ENCODE peak calls at places on chromosomes 13 and 19, in six cellular contexts. One of them, this sample, is unnamed.

GRCh38 chr19:31326329-31327028 is 22.8 kb downstream of the TSHZ3 start:
- DNase-seq in PC-3: no peak
- DNase-seq in WTC11: no peak
- DNase-seq in A549: no peak
- DNase-seq in choroid plexus epithelial cell: no peak
- DNase-seq in left ventricle myocardium inferior: no peak
- DNase-seq in this sample: no peak

GRCh38 chr13:112968380-112968909 is 569 bp upstream of the MCF2L start:
- DNase-seq in PC-3: peak
- DNase-seq in WTC11: no peak
- DNase-seq in A549: peak
- DNase-seq in choroid plexus epithelial cell: no peak
- DNase-seq in left ventricle myocardium inferior: peak
- DNase-seq in this sample: peak

GRCh38 chr19:12786149-12786870 is 5.0 kb upstream of the JUNB start:
- DNase-seq in PC-3: peak
- DNase-seq in WTC11: no peak
- DNase-seq in A549: no peak
- DNase-seq in choroid plexus epithelial cell: no peak
- DNase-seq in left ventricle myocardium inferior: peak
- DNase-seq in this sample: no peak

GRCh38 chr13:112102243-112102642 is 35.3 kb downstream of the SOX1 start:
- DNase-seq in PC-3: peak
- DNase-seq in WTC11: no peak
- DNase-seq in A549: no peak
- DNase-seq in choroid plexus epithelial cell: no peak
- DNase-seq in left ventricle myocardium inferior: no peak
- DNase-seq in this sample: no peak

GRCh38 chr13:102555914-102556553 is 40.8 kb upstream of the TPP2 start:
- DNase-seq in PC-3: peak
- DNase-seq in WTC11: no peak
- DNase-seq in A549: peak
- DNase-seq in choroid plexus epithelial cell: peak
- DNase-seq in left ventricle myocardium inferior: no peak
- DNase-seq in this sample: no peak

GRCh38 chr13:95724252-95724651 is 47.3 kb downstream of the DNAJC3 start:
- DNase-seq in PC-3: no peak
- DNase-seq in WTC11: no peak
- DNase-seq in A549: no peak
- DNase-seq in choroid plexus epithelial cell: no peak
- DNase-seq in left ventricle myocardium inferior: no peak
- DNase-seq in this sample: no peak

GRCh38 chr13:45179428-45179827 is 21.4 kb downstream of the KCTD4 start:
- DNase-seq in PC-3: no peak
- DNase-seq in WTC11: no peak
- DNase-seq in A549: no peak
- DNase-seq in choroid plexus epithelial cell: no peak
- DNase-seq in left ventricle myocardium inferior: no peak
- DNase-seq in this sample: no peak

GRCh38 chr13:33787051-33787591 is 30.8 kb upstream of the RFC3 start:
- DNase-seq in PC-3: no peak
- DNase-seq in WTC11: no peak
- DNase-seq in A549: no peak
- DNase-seq in choroid plexus epithelial cell: peak
- DNase-seq in left ventricle myocardium inferior: no peak
- DNase-seq in this sample: no peak

GRCh38 chr13:30572859-30573275 is 44.9 kb upstream of the USPL1 start:
- DNase-seq in PC-3: peak
- DNase-seq in WTC11: no peak
- DNase-seq in A549: peak
- DNase-seq in choroid plexus epithelial cell: peak
- DNase-seq in left ventricle myocardium inferior: no peak
- DNase-seq in this sample: no peak

GRCh38 chr19:22532388-22533310 is 101.5 kb upstream of the ZNF492 start:
- DNase-seq in PC-3: no peak
- DNase-seq in WTC11: no peak
- DNase-seq in A549: no peak
- DNase-seq in choroid plexus epithelial cell: no peak
- DNase-seq in left ventricle myocardium inferior: peak
- DNase-seq in this sample: no peak

GRCh38 chr13:88068975-88069374 is 397.8 kb downstream of the SLITRK5 start:
- DNase-seq in PC-3: peak
- DNase-seq in WTC11: peak
- DNase-seq in A549: no peak
- DNase-seq in choroid plexus epithelial cell: no peak
- DNase-seq in left ventricle myocardium inferior: no peak
- DNase-seq in this sample: peak

GRCh38 chr13:106385669-106386068 is 149.8 kb downstream of the EFNB2 start:
- DNase-seq in PC-3: no peak
- DNase-seq in WTC11: no peak
- DNase-seq in A549: no peak
- DNase-seq in choroid plexus epithelial cell: no peak
- DNase-seq in left ventricle myocardium inferior: no peak
- DNase-seq in this sample: no peak

GRCh38 chr13:20475927-20476691 is 49.5 kb downstream of the CRYL1 start:
- DNase-seq in PC-3: no peak
- DNase-seq in WTC11: peak
- DNase-seq in A549: no peak
- DNase-seq in choroid plexus epithelial cell: peak
- DNase-seq in left ventricle myocardium inferior: no peak
- DNase-seq in this sample: no peak

GRCh38 chr13:60009300-60010248 is 154.2 kb downstream of the DIAPH3 start:
- DNase-seq in PC-3: no peak
- DNase-seq in WTC11: no peak
- DNase-seq in A549: no peak
- DNase-seq in choroid plexus epithelial cell: no peak
- DNase-seq in left ventricle myocardium inferior: no peak
- DNase-seq in this sample: no peak

GRCh38 chr19:49652723-49653465 is 10.9 kb downstream of the SCAF1 start:
- DNase-seq in PC-3: no peak
- DNase-seq in WTC11: no peak
- DNase-seq in A549: no peak
- DNase-seq in choroid plexus epithelial cell: no peak
- DNase-seq in left ventricle myocardium inferior: no peak
- DNase-seq in this sample: no peak

GRCh38 chr13:100738176-100738855 is 63.7 kb upstream of the TMTC4 start:
- DNase-seq in PC-3: no peak
- DNase-seq in WTC11: no peak
- DNase-seq in A549: no peak
- DNase-seq in choroid plexus epithelial cell: no peak
- DNase-seq in left ventricle myocardium inferior: no peak
- DNase-seq in this sample: no peak

GRCh38 chr13:91701975-91702374 is 303.6 kb downstream of the GPC5 start:
- DNase-seq in PC-3: no peak
- DNase-seq in WTC11: no peak
- DNase-seq in A549: no peak
- DNase-seq in choroid plexus epithelial cell: no peak
- DNase-seq in left ventricle myocardium inferior: no peak
- DNase-seq in this sample: no peak

GRCh38 chr13:20124303-20124702 is 36.5 kb downstream of the GJA3 start:
- DNase-seq in PC-3: no peak
- DNase-seq in WTC11: no peak
- DNase-seq in A549: no peak
- DNase-seq in choroid plexus epithelial cell: no peak
- DNase-seq in left ventricle myocardium inferior: no peak
- DNase-seq in this sample: no peak

GRCh38 chr19:4337906-4338440 is 654 bp downstream of the STAP2 start:
- DNase-seq in PC-3: peak
- DNase-seq in WTC11: no peak
- DNase-seq in A549: no peak
- DNase-seq in choroid plexus epithelial cell: peak
- DNase-seq in left ventricle myocardium inferior: no peak
- DNase-seq in this sample: no peak

GRCh38 chr13:111140562-111141105 is 25.5 kb downstream of the ARHGEF7 start:
- DNase-seq in PC-3: no peak
- DNase-seq in WTC11: no peak
- DNase-seq in A549: no peak
- DNase-seq in choroid plexus epithelial cell: no peak
- DNase-seq in left ventricle myocardium inferior: no peak
- DNase-seq in this sample: no peak

GRCh38 chr13:84239032-84239431 is 356.8 kb upstream of the SLITRK1 start:
- DNase-seq in PC-3: no peak
- DNase-seq in WTC11: no peak
- DNase-seq in A549: no peak
- DNase-seq in choroid plexus epithelial cell: no peak
- DNase-seq in left ventricle myocardium inferior: no peak
- DNase-seq in this sample: no peak

GRCh38 chr13:27851481-27851880 is 59.2 kb downstream of the GSX1 start:
- DNase-seq in PC-3: no peak
- DNase-seq in WTC11: no peak
- DNase-seq in A549: no peak
- DNase-seq in choroid plexus epithelial cell: no peak
- DNase-seq in left ventricle myocardium inferior: no peak
- DNase-seq in this sample: no peak

GRCh38 chr13:110711778-110712070 is 1.8 kb upstream of the ING1 start:
- DNase-seq in PC-3: no peak
- DNase-seq in WTC11: no peak
- DNase-seq in A549: no peak
- DNase-seq in choroid plexus epithelial cell: no peak
- DNase-seq in left ventricle myocardium inferior: no peak
- DNase-seq in this sample: no peak

DNA sequence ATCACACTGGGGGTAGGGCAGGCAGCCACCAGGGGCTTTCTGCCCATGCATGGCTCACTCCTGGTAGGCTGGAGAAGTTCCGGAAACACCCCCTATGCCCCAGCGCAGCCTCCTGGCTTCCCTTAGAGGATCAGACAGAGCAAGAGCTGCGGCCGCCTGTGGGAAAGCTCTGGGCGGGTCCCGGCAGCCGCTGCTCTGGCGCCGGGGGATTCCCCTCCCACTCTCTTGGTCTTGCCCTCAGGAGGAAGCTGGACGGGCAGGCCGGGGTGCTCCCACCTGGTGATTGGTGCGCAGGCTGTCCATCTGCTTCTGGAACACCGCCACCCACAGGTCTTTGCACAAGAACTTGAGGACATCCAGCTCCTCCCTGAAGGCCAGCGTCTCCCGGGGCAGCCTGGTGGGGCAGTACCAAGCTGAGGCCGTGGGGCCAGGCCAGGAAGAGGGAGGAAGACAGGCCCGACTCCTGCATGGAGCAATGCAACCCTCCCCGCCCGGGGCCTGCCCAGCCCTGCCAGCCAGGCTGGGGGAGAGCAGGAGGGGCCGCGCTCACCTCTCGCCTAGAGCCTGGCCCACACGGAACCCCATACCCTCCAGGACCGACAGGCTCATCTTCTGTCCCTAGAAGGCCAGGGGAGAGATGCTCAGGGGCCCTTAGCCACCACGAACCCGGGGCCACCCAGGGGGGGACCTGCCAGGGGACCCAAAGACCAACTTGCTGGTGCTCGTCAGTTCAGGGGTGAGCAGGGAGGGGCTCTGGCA is 4.0 kb upstream of the NKPD1 start:
- DNase-seq in PC-3: no peak
- DNase-seq in WTC11: peak
- DNase-seq in A549: no peak
- DNase-seq in choroid plexus epithelial cell: peak
- DNase-seq in left ventricle myocardium inferior: peak
- DNase-seq in this sample: peak
- TF ChIP-seq CTCF in PC-3: no peak
- TF ChIP-seq CTCF in WTC11: no peak
- TF ChIP-seq CTCF in A549: no peak
- TF ChIP-seq CTCF in choroid plexus epithelial cell: peak
- TF ChIP-seq CTCF in left ventricle myocardium inferior: no peak
- TF ChIP-seq CTCF in this sample: no peak

GRCh38 chr19:32720216-32720935 is 809 bp downstream of the TDRD12 start:
- DNase-seq in PC-3: no peak
- DNase-seq in WTC11: peak
- DNase-seq in A549: no peak
- DNase-seq in choroid plexus epithelial cell: no peak
- DNase-seq in left ventricle myocardium inferior: no peak
- DNase-seq in this sample: no peak

GRCh38 chr19:32720936-32721250 is 1.3 kb downstream of the TDRD12 start:
- DNase-seq in PC-3: no peak
- DNase-seq in WTC11: no peak
- DNase-seq in A549: no peak
- DNase-seq in choroid plexus epithelial cell: no peak
- DNase-seq in left ventricle myocardium inferior: no peak
- DNase-seq in this sample: no peak

GRCh38 chr19:32718286-32718685 is 1.3 kb upstream of the TDRD12 start:
- DNase-seq in PC-3: no peak
- DNase-seq in WTC11: no peak
- DNase-seq in A549: no peak
- DNase-seq in choroid plexus epithelial cell: no peak
- DNase-seq in left ventricle myocardium inferior: no peak
- DNase-seq in this sample: no peak

GRCh38 chr19:32717496-32717895 is 2.1 kb upstream of the TDRD12 start:
- DNase-seq in PC-3: no peak
- DNase-seq in WTC11: no peak
- DNase-seq in A549: no peak
- DNase-seq in choroid plexus epithelial cell: no peak
- DNase-seq in left ventricle myocardium inferior: no peak
- DNase-seq in this sample: no peak

DNA sequence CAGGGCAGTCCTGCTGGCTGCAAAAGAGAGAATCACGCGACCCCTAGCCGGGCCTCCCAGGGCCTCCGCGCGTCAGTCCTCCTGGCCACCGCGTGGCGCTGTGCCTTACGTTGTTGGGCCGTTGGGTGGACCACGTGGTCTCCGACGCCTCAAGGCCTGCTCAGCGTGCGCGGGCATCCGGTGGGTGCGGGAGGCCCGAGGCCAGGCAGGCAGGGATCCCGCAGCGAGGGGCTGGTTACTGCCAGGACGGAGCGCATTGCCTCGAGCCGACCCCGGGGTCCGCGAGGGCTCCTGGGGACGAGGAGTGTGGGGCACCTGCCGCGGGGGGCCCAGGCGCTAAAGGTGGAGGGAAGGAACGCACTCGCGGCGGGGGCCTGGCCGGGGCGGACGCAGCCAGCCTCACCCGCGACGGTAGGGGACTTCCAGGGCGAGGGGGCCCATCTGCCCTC is at the start of gene TDRD12:
- DNase-seq in PC-3: no peak
- DNase-seq in WTC11: peak
- DNase-seq in A549: no peak
- DNase-seq in choroid plexus epithelial cell: peak
- DNase-seq in left ventricle myocardium inferior: no peak
- DNase-seq in this sample: no peak
- TF ChIP-seq CTCF in PC-3: peak
- TF ChIP-seq CTCF in WTC11: peak
- TF ChIP-seq CTCF in A549: peak
- TF ChIP-seq CTCF in choroid plexus epithelial cell: no peak
- TF ChIP-seq CTCF in left ventricle myocardium inferior: no peak
- TF ChIP-seq CTCF in this sample: no peak

DNA sequence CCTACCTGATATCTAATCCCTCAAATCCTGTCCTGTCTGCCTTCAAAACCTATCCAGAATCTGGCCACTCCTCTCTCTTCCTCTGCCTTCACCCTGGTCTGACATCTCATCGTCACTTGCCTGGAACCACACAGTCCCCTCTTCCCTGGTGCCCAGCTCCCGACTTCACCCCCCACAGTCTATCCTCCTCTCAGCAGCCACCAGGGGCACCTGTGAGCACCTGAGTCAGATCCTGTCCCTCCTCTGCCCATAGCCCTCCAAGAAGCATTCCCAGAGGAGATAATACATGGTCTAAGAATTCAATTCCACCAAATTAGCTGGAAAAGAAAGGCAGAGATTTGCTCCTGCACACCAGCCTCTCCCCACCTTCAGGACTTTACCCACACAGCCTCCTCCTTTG is 48.9 kb downstream of the ZNRF4 start:
- DNase-seq in PC-3: peak
- DNase-seq in WTC11: peak
- DNase-seq in A549: no peak
- DNase-seq in choroid plexus epithelial cell: no peak
- DNase-seq in left ventricle myocardium inferior: no peak
- DNase-seq in this sample: no peak
- TF ChIP-seq CTCF in PC-3: peak
- TF ChIP-seq CTCF in WTC11: no peak
- TF ChIP-seq CTCF in A549: no peak
- TF ChIP-seq CTCF in choroid plexus epithelial cell: peak
- TF ChIP-seq CTCF in left ventricle myocardium inferior: no peak
- TF ChIP-seq CTCF in this sample: no peak

GRCh38 chr19:50724522-50725217 is 1.5 kb downstream of the CLEC11A start:
- DNase-seq in PC-3: peak
- DNase-seq in WTC11: peak
- DNase-seq in A549: peak
- DNase-seq in choroid plexus epithelial cell: peak
- DNase-seq in left ventricle myocardium inferior: peak
- DNase-seq in this sample: peak
- TF ChIP-seq CTCF in PC-3: peak
- TF ChIP-seq CTCF in WTC11: peak
- TF ChIP-seq CTCF in A549: peak
- TF ChIP-seq CTCF in choroid plexus epithelial cell: peak
- TF ChIP-seq CTCF in left ventricle myocardium inferior: peak
- TF ChIP-seq CTCF in this sample: peak